ENCODE peak calls at places on chromosomes 11 and 22, in nine cellular contexts. W is Calu3; E is stimulated activated naive CD8-positive, alpha-beta T cell treated with anti-CD3 and anti-CD28 coated beads, Interleukin-15, amount 100 ng/mL, for 72 hours; R is NCI-H1092; V is nucleus accumbens; Z is HT1080; O is stimulated activated CD4-positive, alpha-beta T cell treated with anti-CD3 and anti-CD28 coated beads, Interleukin-1b, Interleukin-23, amount 100 ng/mL, for 1 hour; I is CD8-positive, alpha-beta T cell; M is AG08395. J is an unnamed sample.

GRCh38 chr11:74641289-74641688 is 48.9 kb downstream of the POLD3 start:
- DNase-seq in W (no peak), E (no peak), R (peak), V (no peak), Z (no peak), O (no peak), I (no peak), M (no peak), J (no peak)

GRCh38 chr11:62445314-62445740 is 26.5 kb downstream of the SCGB1A1 start:
- DNase-seq in W (no peak), E (no peak), R (no peak), V (no peak), Z (no peak), O (no peak), I (no peak), M (peak), J (no peak)

GRCh38 chr22:21624880-21625791 is 4.7 kb downstream of the YDJC start:
- DNase-seq in W (no peak), E (no peak), R (no peak), V (no peak), Z (no peak), O (no peak), I (no peak), M (no peak), J (peak)

GRCh38 chr11:42571486-42572230 is 740.1 kb upstream of the API5 start:
- DNase-seq in W (no peak), E (no peak), R (no peak), V (no peak), Z (no peak), O (no peak), I (no peak), M (no peak), J (no peak)

GRCh38 chr11:68610452-68611116 is 73.8 kb upstream of the GAL start:
- DNase-seq in W (no peak), E (no peak), R (no peak), V (no peak), Z (no peak), O (no peak), I (no peak), M (peak), J (no peak)

GRCh38 chr11:74731301-74732094 is at the start of gene CHRDL2:
- DNase-seq in W (peak), E (no peak), R (no peak), V (no peak), Z (no peak), O (no peak), I (no peak), M (peak), J (peak)

GRCh38 chr11:110837535-110838127 is 125.4 kb upstream of the ARHGAP20 start:
- DNase-seq in W (no peak), E (no peak), R (no peak), V (no peak), Z (no peak), O (no peak), I (no peak), M (no peak), J (no peak)

GRCh38 chr22:48779661-48780596 is 1047.7 kb downstream of the BRD1 start:
- DNase-seq in W (no peak), E (no peak), R (no peak), V (no peak), Z (no peak), O (no peak), I (no peak), M (no peak), J (no peak)

GRCh38 chr11:79043726-79044125 is 397.1 kb downstream of the TENM4 start:
- DNase-seq in W (no peak), E (no peak), R (no peak), V (no peak), Z (no peak), O (no peak), I (no peak), M (no peak), J (no peak)

GRCh38 chr11:130180491-130180890 is 20.9 kb downstream of the ST14 start:
- DNase-seq in W (no peak), E (no peak), R (no peak), V (no peak), Z (no peak), O (no peak), I (no peak), M (peak), J (no peak)

GRCh38 chr11:96122601-96123044 is 198.7 kb upstream of the MTMR2 start:
- DNase-seq in W (no peak), E (no peak), R (no peak), V (no peak), Z (peak), O (no peak), I (no peak), M (no peak), J (no peak)

GRCh38 chr11:108117746-108118371 is 3.5 kb upstream of the ACAT1 start:
- DNase-seq in W (no peak), E (no peak), R (no peak), V (no peak), Z (peak), O (no peak), I (no peak), M (peak), J (peak)